ENCODE peak calls at places on chromosomes 11 and 22, in six cellular contexts. One of them, this sample, is unnamed.

GRCh38 chr11:77633856-77634425 is 3.7 kb downstream of the CLNS1A start:
- DNase-seq in mesenchymal stem cell: no peak
- DNase-seq in ascending aorta: no peak
- DNase-seq in small intestine: no peak
- DNase-seq in tibial nerve: no peak
- DNase-seq in H7: no peak
- DNase-seq in this sample: no peak

GRCh38 chr22:18156878-18157713 is 7.1 kb downstream of the USP18 start:
- DNase-seq in ascending aorta: no peak
- DNase-seq in mesenchymal stem cell: peak
- DNase-seq in H7: peak
- DNase-seq in tibial nerve: peak
- DNase-seq in small intestine: peak
- DNase-seq in this sample: peak

GRCh38 chr22:35463231-35463933 is 63.4 kb downstream of the MCM5 start:
- DNase-seq in mesenchymal stem cell: no peak
- DNase-seq in H7: no peak
- DNase-seq in ascending aorta: no peak
- DNase-seq in small intestine: no peak
- DNase-seq in tibial nerve: no peak
- DNase-seq in this sample: no peak

GRCh38 chr11:132784441-132784840 is 747.9 kb downstream of the OPCML start:
- DNase-seq in H7: no peak
- DNase-seq in mesenchymal stem cell: peak
- DNase-seq in ascending aorta: no peak
- DNase-seq in tibial nerve: no peak
- DNase-seq in small intestine: no peak
- DNase-seq in this sample: no peak

GRCh38 chr22:26517429-26517828 is 5.2 kb upstream of the TFIP11 start:
- DNase-seq in ascending aorta: no peak
- DNase-seq in mesenchymal stem cell: no peak
- DNase-seq in small intestine: no peak
- DNase-seq in H7: peak
- DNase-seq in tibial nerve: no peak
- DNase-seq in this sample: no peak

GRCh38 chr11:65617136-65617850 is 1.7 kb downstream of the PCNX3 start:
- DNase-seq in small intestine: no peak
- DNase-seq in mesenchymal stem cell: no peak
- DNase-seq in ascending aorta: no peak
- DNase-seq in tibial nerve: no peak
- DNase-seq in H7: no peak
- DNase-seq in this sample: no peak

GRCh38 chr11:11992257-11992690 is 16.2 kb downstream of the DKK3 start:
- DNase-seq in ascending aorta: no peak
- DNase-seq in small intestine: peak
- DNase-seq in mesenchymal stem cell: peak
- DNase-seq in tibial nerve: no peak
- DNase-seq in H7: no peak
- DNase-seq in this sample: no peak

GRCh38 chr11:129374081-129374992 is 1.3 kb upstream of the BARX2 start:
- DNase-seq in ascending aorta: no peak
- DNase-seq in tibial nerve: no peak
- DNase-seq in H7: peak
- DNase-seq in mesenchymal stem cell: peak
- DNase-seq in small intestine: peak
- DNase-seq in this sample: no peak

GRCh38 chr11:78851883-78852586 is 277.4 kb upstream of the NARS2 start:
- DNase-seq in H7: no peak
- DNase-seq in ascending aorta: no peak
- DNase-seq in tibial nerve: no peak
- DNase-seq in mesenchymal stem cell: no peak
- DNase-seq in small intestine: no peak
- DNase-seq in this sample: no peak

GRCh38 chr11:62077136-62077535 is 46.7 kb upstream of the INCENP start:
- DNase-seq in H7: no peak
- DNase-seq in ascending aorta: no peak
- DNase-seq in mesenchymal stem cell: peak
- DNase-seq in tibial nerve: no peak
- DNase-seq in small intestine: no peak
- DNase-seq in this sample: no peak

GRCh38 chr11:66068154-66068821 is 1.8 kb upstream of the PACS1 start:
- DNase-seq in tibial nerve: no peak
- DNase-seq in small intestine: peak
- DNase-seq in H7: peak
- DNase-seq in ascending aorta: no peak
- DNase-seq in mesenchymal stem cell: peak
- DNase-seq in this sample: peak

GRCh38 chr22:49263101-49263500 is 564.6 kb downstream of the BRD1 start:
- DNase-seq in H7: no peak
- DNase-seq in tibial nerve: no peak
- DNase-seq in small intestine: no peak
- DNase-seq in ascending aorta: no peak
- DNase-seq in mesenchymal stem cell: no peak
- DNase-seq in this sample: no peak

GRCh38 chr22:40008726-40009125 is 14.0 kb downstream of the FAM83F start:
- DNase-seq in ascending aorta: no peak
- DNase-seq in tibial nerve: no peak
- DNase-seq in small intestine: peak
- DNase-seq in mesenchymal stem cell: no peak
- DNase-seq in H7: peak
- DNase-seq in this sample: no peak

GRCh38 chr11:129061466-129062194 is 119.0 kb upstream of the TP53AIP1 start:
- DNase-seq in small intestine: no peak
- DNase-seq in tibial nerve: no peak
- DNase-seq in ascending aorta: no peak
- DNase-seq in H7: no peak
- DNase-seq in mesenchymal stem cell: peak
- DNase-seq in this sample: no peak

GRCh38 chr11:77126861-77127673 is 979 bp upstream of the MYO7A start:
- DNase-seq in H7: peak
- DNase-seq in ascending aorta: no peak
- DNase-seq in mesenchymal stem cell: peak
- DNase-seq in small intestine: peak
- DNase-seq in tibial nerve: peak
- DNase-seq in this sample: no peak

GRCh38 chr22:23404689-23405365 is 175.3 kb downstream of the IGLL1 start:
- DNase-seq in tibial nerve: no peak
- DNase-seq in small intestine: no peak
- DNase-seq in H7: peak
- DNase-seq in mesenchymal stem cell: peak
- DNase-seq in ascending aorta: no peak
- DNase-seq in this sample: no peak

GRCh38 chr11:114233755-114234154 is 62.4 kb upstream of the NNMT start:
- DNase-seq in tibial nerve: no peak
- DNase-seq in H7: no peak
- DNase-seq in small intestine: no peak
- DNase-seq in mesenchymal stem cell: peak
- DNase-seq in ascending aorta: no peak
- DNase-seq in this sample: no peak

GRCh38 chr11:14359573-14360031 is 619 bp upstream of the RRAS2 start:
- DNase-seq in mesenchymal stem cell: no peak
- DNase-seq in ascending aorta: no peak
- DNase-seq in small intestine: no peak
- DNase-seq in tibial nerve: no peak
- DNase-seq in H7: no peak
- DNase-seq in this sample: no peak
- H3K4me3 ChIP-seq in mesenchymal stem cell: no peak
- H3K4me3 ChIP-seq in ascending aorta: peak
- H3K4me3 ChIP-seq in small intestine: no peak
- H3K4me3 ChIP-seq in tibial nerve: peak
- H3K4me3 ChIP-seq in H7: no peak
- H3K4me3 ChIP-seq in this sample: peak

GRCh38 chr11:60500276-60500935 is 7.8 kb downstream of the MS4A12 start:
- DNase-seq in mesenchymal stem cell: no peak
- DNase-seq in H7: peak
- DNase-seq in ascending aorta: no peak
- DNase-seq in small intestine: peak
- DNase-seq in tibial nerve: no peak
- DNase-seq in this sample: no peak
- H3K4me3 ChIP-seq in mesenchymal stem cell: no peak
- H3K4me3 ChIP-seq in H7: no peak
- H3K4me3 ChIP-seq in ascending aorta: no peak
- H3K4me3 ChIP-seq in small intestine: no peak
- H3K4me3 ChIP-seq in tibial nerve: no peak
- H3K4me3 ChIP-seq in this sample: no peak

GRCh38 chr11:135073444-135073843 is 661.4 kb upstream of the B3GAT1 start:
- DNase-seq in mesenchymal stem cell: no peak
- DNase-seq in H7: no peak
- DNase-seq in tibial nerve: no peak
- DNase-seq in small intestine: no peak
- DNase-seq in ascending aorta: no peak
- DNase-seq in this sample: no peak

GRCh38 chr11:135074397-135074998 is 662.5 kb upstream of the B3GAT1 start:
- DNase-seq in small intestine: peak
- DNase-seq in mesenchymal stem cell: no peak
- DNase-seq in ascending aorta: no peak
- DNase-seq in tibial nerve: no peak
- DNase-seq in H7: no peak
- DNase-seq in this sample: no peak

GRCh38 chr11:135069884-135070283 is 657.8 kb upstream of the B3GAT1 start:
- DNase-seq in small intestine: no peak
- DNase-seq in mesenchymal stem cell: no peak
- DNase-seq in H7: no peak
- DNase-seq in ascending aorta: no peak
- DNase-seq in tibial nerve: no peak
- DNase-seq in this sample: no peak

GRCh38 chr11:135073870-135074269 is 661.8 kb upstream of the B3GAT1 start:
- DNase-seq in small intestine: no peak
- DNase-seq in mesenchymal stem cell: no peak
- DNase-seq in ascending aorta: no peak
- DNase-seq in H7: no peak
- DNase-seq in tibial nerve: no peak
- DNase-seq in this sample: no peak

DNA sequence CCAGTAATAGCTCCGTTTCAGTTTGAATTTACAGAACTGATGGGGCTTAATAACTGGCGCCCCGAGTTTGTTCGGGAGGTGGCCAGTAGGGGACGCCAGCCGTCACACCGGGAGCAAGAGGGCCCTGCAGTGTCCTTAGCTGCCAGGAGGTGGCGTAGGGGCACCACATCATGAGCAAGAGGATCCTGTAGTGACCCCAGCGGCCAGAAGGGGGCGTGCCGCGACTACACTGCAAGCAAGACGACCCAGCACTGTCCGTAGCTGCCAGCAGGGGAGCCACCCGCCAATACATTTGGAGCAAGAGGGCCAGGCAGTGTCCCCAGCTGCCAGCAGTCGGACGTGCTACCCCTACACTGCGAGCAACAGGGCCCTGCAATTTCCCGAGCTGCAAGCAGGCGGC is 663.7 kb upstream of the B3GAT1 start:
- DNase-seq in tibial nerve: peak
- DNase-seq in H7: peak
- DNase-seq in small intestine: peak
- DNase-seq in mesenchymal stem cell: peak
- DNase-seq in ascending aorta: peak
- DNase-seq in this sample: peak
- H3K4me3 ChIP-seq in tibial nerve: no peak
- H3K4me3 ChIP-seq in H7: no peak
- H3K4me3 ChIP-seq in small intestine: no peak
- H3K4me3 ChIP-seq in mesenchymal stem cell: no peak
- H3K4me3 ChIP-seq in ascending aorta: no peak
- H3K4me3 ChIP-seq in this sample: no peak

GRCh38 chr22:19942071-19942885 is 660 bp upstream of the TXNRD2 start:
- DNase-seq in mesenchymal stem cell: peak
- DNase-seq in ascending aorta: no peak
- DNase-seq in H7: peak
- DNase-seq in small intestine: no peak
- DNase-seq in tibial nerve: no peak
- DNase-seq in this sample: no peak

GRCh38 chr22:19943665-19944026 is 2.0 kb upstream of the TXNRD2 start:
- DNase-seq in ascending aorta: no peak
- DNase-seq in small intestine: no peak
- DNase-seq in H7: peak
- DNase-seq in tibial nerve: no peak
- DNase-seq in mesenchymal stem cell: peak
- DNase-seq in this sample: no peak

GRCh38 chr22:19941365-19942070 is at the start of the genes COMT and TXNRD2:
- DNase-seq in ascending aorta: no peak
- DNase-seq in small intestine: peak
- DNase-seq in tibial nerve: peak
- DNase-seq in H7: peak
- DNase-seq in mesenchymal stem cell: peak
- DNase-seq in this sample: peak

GRCh38 chr22:19942886-19943664 is 1.5 kb upstream of the TXNRD2 start:
- DNase-seq in small intestine: no peak
- DNase-seq in ascending aorta: no peak
- DNase-seq in tibial nerve: no peak
- DNase-seq in mesenchymal stem cell: peak
- DNase-seq in H7: peak
- DNase-seq in this sample: peak

GRCh38 chr22:19940536-19941364 is 822 bp upstream of the COMT start:
- DNase-seq in small intestine: no peak
- DNase-seq in H7: peak
- DNase-seq in tibial nerve: no peak
- DNase-seq in mesenchymal stem cell: no peak
- DNase-seq in ascending aorta: no peak
- DNase-seq in this sample: no peak
- H3K4me3 ChIP-seq in small intestine: peak
- H3K4me3 ChIP-seq in H7: peak
- H3K4me3 ChIP-seq in tibial nerve: peak
- H3K4me3 ChIP-seq in mesenchymal stem cell: peak
- H3K4me3 ChIP-seq in ascending aorta: peak
- H3K4me3 ChIP-seq in this sample: peak

This sample was measured in gastrocnemius medialis.